ENCODE peak calls at places on chromosomes 16 and 17, in nine cellular contexts. B is M059J; H is NCI-H1092 treated with DMSO at 0.1 percent for 48 hours; J is ureter; W is fibroblast of mammary gland; M is GM12891; G is stimulated activated CD8-positive, alpha-beta memory T cell treated with anti-CD3 and anti-CD28 coated beads, Interleukin-12 subunit alpha, Interleukin-12 subunit beta, amount 100 ng/mL, for 1 hour; C is SK-MEL-5; D is NCI-H2171 treated with DMSO at 0.1 percent for 48 hours. T is an unnamed sample.
A peak's percentile ranks its signal among the peaks of the same experiment; 100 is the strongest.

GRCh38 chr16:66908762-66909559 is 9.7 kb downstream of the CDH16 start:
- DNase-seq in B (no peak), H (no peak), J (no peak), W (no peak), M (peak; percentile 2), G (no peak), C (no peak), D (no peak), T (no peak)

GRCh38 chr16:46859719-46860152 is 24.4 kb upstream of the GPT2 start:
- DNase-seq in B (peak; percentile 97), H (no peak), J (no peak), W (peak; percentile 94), M (no peak), G (no peak), C (peak; percentile 32), D (no peak), T (peak; percentile 56)

GRCh38 chr16:29694384-29695195 is 15.6 kb downstream of the QPRT start:
- DNase-seq in B (no peak), H (peak; percentile 7), J (no peak), W (peak; percentile 84), M (no peak), G (no peak), C (no peak), D (no peak), T (no peak)

GRCh38 chr17:77644981-77645380 is 313.5 kb upstream of the TNRC6C start:
- DNase-seq in B (no peak), H (no peak), J (no peak), W (no peak), M (no peak), G (peak; percentile 38), C (no peak), D (no peak), T (no peak)

GRCh38 chr16:27242868-27243590 is 25.5 kb downstream of the NSMCE1 start:
- DNase-seq in B (peak; percentile 95), H (no peak), J (no peak), W (peak; percentile 96), M (no peak), G (no peak), C (peak; percentile 61), D (no peak), T (no peak)

GRCh38 chr17:40177275-40177874 is at the start of gene RAPGEFL1:
- DNase-seq in B (no peak), H (peak; percentile 55), J (peak; percentile 86), W (peak; percentile 65), M (peak; percentile 86), G (peak; percentile 66), C (peak; percentile 75), D (peak; percentile 85), T (peak; percentile 87)

GRCh38 chr16:51267676-51268075 is 116.6 kb upstream of the SALL1 start:
- DNase-seq in B (no peak), H (no peak), J (no peak), W (no peak), M (no peak), G (no peak), C (no peak), D (no peak), T (no peak)

GRCh38 chr17:48596735-48597491 is 3.3 kb upstream of the HOXB5 start:
- DNase-seq in B (no peak), H (no peak), J (no peak), W (peak; percentile 72), M (no peak), G (no peak), C (no peak), D (no peak), T (no peak)

GRCh38 chr17:46011711-46012505 is 12.9 kb downstream of the STH start:
- DNase-seq in B (no peak), H (no peak), J (no peak), W (no peak), M (no peak), G (no peak), C (no peak), D (no peak), T (no peak)

GRCh38 chr17:74603032-74603635 is 11.1 kb upstream of the CD300LD start:
- DNase-seq in B (no peak), H (no peak), J (no peak), W (no peak), M (no peak), G (no peak), C (no peak), D (no peak), T (no peak)

GRCh38 chr17:43578699-43579569 is 32.8 kb upstream of the ETV4 start:
- DNase-seq in B (peak; percentile 85), H (peak; percentile 84), J (no peak), W (peak; percentile 36), M (no peak), G (peak; percentile 2), C (peak; percentile 58), D (peak; percentile 5), T (no peak)

GRCh38 chr16:88650749-88651275 is at the start of gene CYBA:
- DNase-seq in B (no peak), H (no peak), J (peak; percentile 85), W (peak; percentile 33), M (peak; percentile 99), G (peak; percentile 66), C (no peak), D (peak; percentile 33), T (peak; percentile 83)

GRCh38 chr16:13994239-13995106 is 74.5 kb downstream of the ERCC4 start:
- DNase-seq in B (peak; percentile 48), H (no peak), J (no peak), W (no peak), M (no peak), G (no peak), C (no peak), D (no peak), T (no peak)

GRCh38 chr16:28219283-28219682 is 7.5 kb upstream of the XPO6 start:
- DNase-seq in B (no peak), H (no peak), J (no peak), W (no peak), M (no peak), G (no peak), C (no peak), D (no peak), T (no peak)

GRCh38 chr16:7861891-7862585 is 529.4 kb downstream of the RBFOX1 start:
- DNase-seq in B (no peak), H (no peak), J (no peak), W (no peak), M (no peak), G (no peak), C (no peak), D (no peak), T (no peak)

GRCh38 chr17:75313941-75314550 is 24.8 kb upstream of the SLC25A19 start:
- DNase-seq in B (no peak), H (no peak), J (no peak), W (no peak), M (peak; percentile 32), G (no peak), C (no peak), D (no peak), T (no peak)

GRCh38 chr17:38674013-38674748 is 576 bp downstream of the EPOP start:
- DNase-seq in B (no peak), H (no peak), J (no peak), W (no peak), M (peak; percentile 35), G (no peak), C (no peak), D (no peak), T (peak; percentile 27)

GRCh38 chr17:14198013-14198412 is 38.6 kb downstream of the CDRT15 start:
- DNase-seq in B (no peak), H (peak; percentile 1), J (no peak), W (no peak), M (no peak), G (no peak), C (no peak), D (no peak), T (peak; percentile 57)

GRCh38 chr16:11314309-11314894 is 30.9 kb upstream of the RMI2 start:
- DNase-seq in B (no peak), H (no peak), J (no peak), W (no peak), M (no peak), G (no peak), C (no peak), D (no peak), T (no peak)

GRCh38 chr16:9079430-9079812 is 12.0 kb upstream of the HAPSTR1 start:
- DNase-seq in B (no peak), H (no peak), J (no peak), W (no peak), M (no peak), G (no peak), C (no peak), D (no peak), T (no peak)

GRCh38 chr17:69525920-69526841 is 111.7 kb downstream of the MAP2K6 start:
- DNase-seq in B (peak; percentile 62), H (peak; percentile 51), J (peak; percentile 53), W (peak; percentile 73), M (no peak), G (no peak), C (peak; percentile 96), D (peak; percentile 71), T (peak; percentile 37)